ENCODE peak calls at places on chromosomes 5 and 9, in six cellular contexts. Q, F, X, N, E and K are unnamed samples.
A peak's percentile ranks its signal among the peaks of the same experiment; 100 is the strongest.

GRCh38 chr9:15357050-15357653 is 50.1 kb upstream of the TTC39B start:
- DNase-seq in Q (no peak), F (peak; percentile 8), X (no peak), N (peak; percentile 64), E (no peak), K (peak; percentile 21)

GRCh38 chr9:35051069-35051967 is 21.1 kb downstream of the VCP start:
- DNase-seq in Q (peak; percentile 61), F (peak; percentile 60), X (peak; percentile 27), N (peak; percentile 87), E (peak; percentile 41), K (peak; percentile 53)

GRCh38 chr5:159095218-159095617 is 4.5 kb downstream of the EBF1 start:
- DNase-seq in Q (no peak), F (peak; percentile 77), X (no peak), N (peak; percentile 68), E (no peak), K (no peak)

GRCh38 chr9:109341561-109341960 is 20.7 kb upstream of the EPB41L4B start:
- DNase-seq in Q (peak; percentile 37), F (no peak), X (no peak), N (no peak), E (no peak), K (no peak)

GRCh38 chr5:43231977-43232376 is 40.0 kb downstream of the NIM1K start:
- DNase-seq in Q (peak; percentile 64), F (no peak), X (peak; percentile 27), N (peak; percentile 34), E (peak; percentile 25), K (no peak)

GRCh38 chr9:127349483-127350127 is 47.4 kb upstream of the SLC2A8 start:
- DNase-seq in Q (no peak), F (no peak), X (no peak), N (no peak), E (no peak), K (no peak)

GRCh38 chr5:130321931-130322330 is 417.7 kb downstream of the CHSY3 start:
- DNase-seq in Q (no peak), F (no peak), X (no peak), N (no peak), E (no peak), K (no peak)

GRCh38 chr5:111655169-111655924 is 101.6 kb downstream of the NREP start:
- DNase-seq in Q (peak; percentile 15), F (no peak), X (no peak), N (no peak), E (no peak), K (peak; percentile 13)

GRCh38 chr9:81621111-81621510 is 68.2 kb downstream of the TLE1 start:
- DNase-seq in Q (no peak), F (peak; percentile 61), X (no peak), N (no peak), E (no peak), K (no peak)

GRCh38 chr9:3525088-3525835 is 539 bp downstream of the RFX3 start:
- DNase-seq in Q (no peak), F (peak; percentile 73), X (no peak), N (peak; percentile 51), E (peak; percentile 13), K (peak; percentile 34)

GRCh38 chr9:127539982-127540663 is 72.0 kb upstream of the STXBP1 start:
- DNase-seq in Q (no peak), F (no peak), X (no peak), N (no peak), E (no peak), K (no peak)

GRCh38 chr5:40307076-40307475 is 372.6 kb upstream of the PTGER4 start:
- DNase-seq in Q (no peak), F (no peak), X (no peak), N (no peak), E (no peak), K (no peak)

GRCh38 chr9:126844085-126844484 is 16.4 kb upstream of the ZBTB34 start:
- DNase-seq in Q (peak; percentile 82), F (no peak), X (no peak), N (no peak), E (no peak), K (no peak)

GRCh38 chr9:94881023-94881422 is 154.5 kb downstream of the AOPEP start:
- DNase-seq in Q (no peak), F (no peak), X (no peak), N (no peak), E (no peak), K (no peak)

GRCh38 chr5:43197535-43197934 is 5.5 kb downstream of the NIM1K start:
- DNase-seq in Q (no peak), F (no peak), X (no peak), N (no peak), E (no peak), K (no peak)

GRCh38 chr9:129145841-129146292 is 32.2 kb downstream of the IER5L start:
- DNase-seq in Q (no peak), F (peak; percentile 70), X (no peak), N (peak; percentile 84), E (no peak), K (peak; percentile 71)

GRCh38 chr9:113475992-113476391 is 12.5 kb downstream of the RGS3 start:
- DNase-seq in Q (no peak), F (no peak), X (no peak), N (no peak), E (no peak), K (no peak)

GRCh38 chr5:109191153-109191558 is 218.6 kb downstream of the PJA2 start:
- DNase-seq in Q (peak; percentile 54), F (no peak), X (peak; percentile 64), N (no peak), E (peak; percentile 24), K (no peak)

GRCh38 chr5:124474821-124475220 is 271.6 kb downstream of the ZNF608 start:
- DNase-seq in Q (no peak), F (no peak), X (no peak), N (no peak), E (no peak), K (no peak)

GRCh38 chr5:174724484-174725260 is at the start of gene MSX2:
- DNase-seq in Q (peak; percentile 77), F (peak; percentile 97), X (peak; percentile 80), N (peak; percentile 95), E (no peak), K (peak; percentile 96)
- TF ChIP-seq EZH2 in Q (no peak), F (peak; percentile 95), X (no peak), N (peak; percentile 86), E (no peak), K (no peak)

GRCh38 chr9:74132986-74133385 is 364.1 kb upstream of the RORB start:
- DNase-seq in Q (no peak), F (peak; percentile 26), X (no peak), N (peak; percentile 41), E (no peak), K (no peak)
- TF ChIP-seq CTCF in Q (no peak), F (peak; percentile 25), X (no peak), N (peak; percentile 39), E (no peak), K (no peak)

DNA sequence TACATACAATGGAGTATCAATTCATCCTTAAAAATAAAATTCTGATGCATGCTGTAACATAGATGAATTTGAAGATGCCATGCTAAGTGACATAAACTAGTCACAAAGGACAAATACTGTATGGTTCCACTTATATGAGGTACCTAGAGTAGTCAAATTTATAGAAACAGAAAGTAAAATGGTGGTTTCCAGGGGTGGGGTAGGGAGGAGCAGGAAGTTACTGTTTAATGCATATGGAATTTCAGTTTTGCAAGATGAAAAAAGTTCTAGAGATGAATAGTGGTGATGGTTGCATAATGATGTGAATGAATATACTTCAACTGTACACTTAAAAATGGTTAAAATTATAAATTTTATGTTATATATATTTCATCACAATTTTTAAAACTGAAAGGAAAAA is 57.3 kb upstream of the FNIP1 start:
- DNase-seq in Q (peak; percentile 2), F (no peak), X (no peak), N (no peak), E (peak; percentile 48), K (no peak)
- TF ChIP-seq EZH2phosphoT487 in Q (no peak), F (no peak), X (no peak), N (no peak), E (no peak), K (no peak)

DNA sequence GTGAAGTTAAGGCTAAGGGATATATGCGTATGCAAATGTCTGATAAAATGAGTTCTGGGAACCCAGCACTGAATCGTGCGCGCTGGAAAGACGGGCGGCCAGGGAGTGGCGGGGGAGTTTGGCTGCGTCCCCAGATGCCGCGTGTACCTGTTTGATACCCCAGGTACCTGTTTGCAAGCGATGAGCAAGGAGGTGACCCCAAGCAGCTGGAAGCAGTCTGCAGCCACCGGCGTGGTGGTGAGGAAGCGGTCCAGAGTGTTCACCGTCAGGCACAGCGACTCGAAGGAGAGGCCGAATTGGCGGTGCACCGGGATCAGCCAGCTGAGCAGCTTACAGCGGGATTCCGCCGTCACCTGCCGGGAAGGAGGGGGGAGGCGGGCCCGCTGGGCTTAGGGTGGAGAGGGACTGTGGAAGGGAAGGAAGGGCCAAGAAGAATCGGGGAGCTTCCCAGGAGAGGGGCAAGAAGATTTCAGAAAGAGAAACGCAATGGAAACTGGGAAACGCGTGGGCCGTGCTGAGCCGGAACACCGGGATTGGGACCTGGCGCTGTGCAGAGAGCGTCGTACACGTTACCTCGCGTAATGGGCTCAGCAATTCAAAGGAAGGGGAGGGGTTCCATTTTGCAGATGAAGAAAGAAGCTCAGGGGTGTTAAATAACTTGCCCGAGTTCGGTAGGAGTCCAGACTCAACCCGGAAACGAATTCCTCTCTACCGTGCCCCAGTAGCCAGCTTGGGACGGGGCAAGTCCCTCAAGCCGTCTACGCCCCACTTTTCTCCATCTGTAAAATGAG is 1.0 kb downstream of the CCNO start:
- DNase-seq in Q (peak; percentile 61), F (peak; percentile 75), X (peak; percentile 29), N (peak; percentile 69), E (no peak), K (peak; percentile 23)
- TF ChIP-seq EZH2 in Q (no peak), F (peak; percentile 97), X (no peak), N (peak; percentile 69), E (no peak), K (peak; percentile 56)

DNA sequence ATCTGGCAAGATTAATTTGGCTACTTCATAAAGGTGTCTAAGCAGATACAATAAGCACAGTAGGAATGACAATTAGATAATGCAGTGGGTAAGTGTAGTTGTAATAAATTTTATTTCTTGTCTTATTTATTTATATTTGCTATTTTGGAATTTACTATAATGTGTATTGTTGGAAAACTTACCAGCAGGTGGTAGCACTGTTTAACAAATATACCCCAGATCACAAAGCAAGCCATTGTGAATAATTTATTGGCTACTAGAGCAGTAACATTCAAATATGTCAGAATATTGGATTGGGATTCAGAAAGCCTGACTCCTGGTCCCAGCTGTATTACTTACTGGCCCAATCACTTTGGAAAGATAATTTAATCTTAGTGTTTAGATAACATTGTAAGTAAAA is 78.0 kb downstream of the ISOC1 start:
- DNase-seq in Q (peak; percentile 25), F (peak; percentile 8), X (peak; percentile 12), N (peak; percentile 24), E (peak; percentile 10), K (peak; percentile 19)
- TF ChIP-seq CTCF in Q (peak; percentile 51), F (no peak), X (peak; percentile 37), N (no peak), E (peak; percentile 11), K (peak; percentile 57)

DNA sequence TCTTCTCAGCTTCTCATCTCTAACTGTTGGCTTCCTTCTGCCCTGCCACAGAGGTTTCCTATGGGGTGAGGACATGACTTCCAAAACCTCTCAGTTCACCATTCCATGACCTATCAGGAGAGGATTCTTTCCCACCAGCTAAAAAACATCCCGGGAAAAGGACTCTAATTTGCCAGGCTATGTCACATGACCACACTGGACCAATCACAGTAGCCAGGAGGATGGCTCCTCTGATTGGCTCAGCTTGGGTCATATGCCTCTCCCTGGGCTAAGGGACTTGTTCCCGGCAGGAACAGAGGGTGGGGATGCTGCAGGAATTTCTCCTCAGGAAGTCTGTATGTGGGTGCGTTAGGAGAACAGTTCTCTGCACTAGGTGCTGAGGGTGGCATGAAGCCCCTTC is 40.3 kb upstream of the XPA start:
- DNase-seq in Q (peak; percentile 24), F (peak; percentile 26), X (peak; percentile 15), N (peak; percentile 71), E (no peak), K (no peak)
- TF ChIP-seq EZH2phosphoT487 in Q (no peak), F (no peak), X (no peak), N (no peak), E (no peak), K (no peak)